ENCODE peak calls at places on chromosomes 7 and 10, in six cellular contexts. X is epithelial cell of esophagus, M is fibroblast of pulmonary artery, D is Calu3, T is HCT116, V is foreskin fibroblast. S is an unnamed sample.

GRCh38 chr10:132654708-132655661 is 117.4 kb downstream of the INPP5A start:
- DNase-seq in X (peak), M (peak), D (peak), T (peak), V (peak), S (peak)

GRCh38 chr7:75718390-75719031 is 20.2 kb downstream of the HIP1 start:
- DNase-seq in X (no peak), M (no peak), D (no peak), T (no peak), V (no peak), S (no peak)

GRCh38 chr7:154685564-154685901 is 317.4 kb downstream of the PAXIP1 start:
- DNase-seq in X (no peak), M (no peak), D (no peak), T (no peak), V (no peak), S (no peak)

GRCh38 chr10:70106958-70107791 is 25.4 kb downstream of the AIFM2 start:
- DNase-seq in X (no peak), M (no peak), D (no peak), T (no peak), V (no peak), S (peak)

GRCh38 chr10:121490906-121491519 is 107.2 kb downstream of the FGFR2 start:
- DNase-seq in X (no peak), M (no peak), D (no peak), T (no peak), V (no peak), S (no peak)

GRCh38 chr7:6407434-6407833 is 40.3 kb downstream of the DAGLB start:
- DNase-seq in X (no peak), M (no peak), D (no peak), T (no peak), V (peak), S (no peak)

GRCh38 chr7:22853674-22854157 is 31.1 kb upstream of the TOMM7 start:
- DNase-seq in X (peak), M (peak), D (no peak), T (peak), V (no peak), S (no peak)

GRCh38 chr7:31512166-31512565 is 1.7 kb upstream of the ITPRID1 start:
- DNase-seq in X (peak), M (no peak), D (no peak), T (no peak), V (no peak), S (no peak)

GRCh38 chr7:44195901-44196300 is 4.9 kb upstream of the YKT6 start:
- DNase-seq in X (peak), M (no peak), D (no peak), T (no peak), V (no peak), S (no peak)

GRCh38 chr10:82924711-82925110 is 1049.7 kb downstream of the NRG3 start:
- DNase-seq in X (no peak), M (no peak), D (no peak), T (no peak), V (peak), S (no peak)

GRCh38 chr10:22853906-22854447 is 73.9 kb upstream of the ARMC3 start:
- DNase-seq in X (no peak), M (no peak), D (no peak), T (no peak), V (no peak), S (no peak)

GRCh38 chr7:143979359-143979758 is 20.8 kb upstream of the OR6B1 start:
- DNase-seq in X (peak), M (peak), D (no peak), T (no peak), V (peak), S (no peak)

GRCh38 chr7:55509322-55509721 is 63.0 kb downstream of the VOPP1 start:
- DNase-seq in X (no peak), M (peak), D (no peak), T (no peak), V (peak), S (no peak)

GRCh38 chr10:125629758-125630376 is 53.1 kb downstream of the TEX36 start:
- DNase-seq in X (peak), M (peak), D (peak), T (peak), V (peak), S (peak)
- TF ChIP-seq CTCF in X (peak), M (peak), D (no peak), T (peak), V (peak), S (no peak)

DNA sequence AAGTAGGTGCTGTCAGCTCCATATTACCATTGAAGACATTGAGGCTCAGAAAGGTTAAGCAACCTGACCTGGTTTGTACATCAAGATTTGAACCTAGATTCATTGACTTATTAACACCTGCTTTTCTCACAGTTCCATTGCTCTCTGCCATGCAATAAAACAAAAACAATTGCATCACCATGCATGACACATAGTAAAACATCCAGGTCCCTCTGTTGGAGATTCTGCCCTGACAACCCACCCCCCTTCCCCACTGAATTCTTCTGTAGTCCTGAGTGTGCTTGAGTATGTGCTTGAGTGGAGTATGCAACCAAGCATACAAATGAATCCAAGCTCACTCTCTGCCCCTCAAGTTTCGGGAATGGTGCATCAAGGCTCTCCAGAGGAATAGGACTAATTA is 6.0 kb upstream of the LMBR1 start:
- DNase-seq in X (peak), M (no peak), D (no peak), T (no peak), V (peak), S (no peak)
- TF ChIP-seq CTCF in X (no peak), M (no peak), D (no peak), T (no peak), V (no peak), S (no peak)

DNA sequence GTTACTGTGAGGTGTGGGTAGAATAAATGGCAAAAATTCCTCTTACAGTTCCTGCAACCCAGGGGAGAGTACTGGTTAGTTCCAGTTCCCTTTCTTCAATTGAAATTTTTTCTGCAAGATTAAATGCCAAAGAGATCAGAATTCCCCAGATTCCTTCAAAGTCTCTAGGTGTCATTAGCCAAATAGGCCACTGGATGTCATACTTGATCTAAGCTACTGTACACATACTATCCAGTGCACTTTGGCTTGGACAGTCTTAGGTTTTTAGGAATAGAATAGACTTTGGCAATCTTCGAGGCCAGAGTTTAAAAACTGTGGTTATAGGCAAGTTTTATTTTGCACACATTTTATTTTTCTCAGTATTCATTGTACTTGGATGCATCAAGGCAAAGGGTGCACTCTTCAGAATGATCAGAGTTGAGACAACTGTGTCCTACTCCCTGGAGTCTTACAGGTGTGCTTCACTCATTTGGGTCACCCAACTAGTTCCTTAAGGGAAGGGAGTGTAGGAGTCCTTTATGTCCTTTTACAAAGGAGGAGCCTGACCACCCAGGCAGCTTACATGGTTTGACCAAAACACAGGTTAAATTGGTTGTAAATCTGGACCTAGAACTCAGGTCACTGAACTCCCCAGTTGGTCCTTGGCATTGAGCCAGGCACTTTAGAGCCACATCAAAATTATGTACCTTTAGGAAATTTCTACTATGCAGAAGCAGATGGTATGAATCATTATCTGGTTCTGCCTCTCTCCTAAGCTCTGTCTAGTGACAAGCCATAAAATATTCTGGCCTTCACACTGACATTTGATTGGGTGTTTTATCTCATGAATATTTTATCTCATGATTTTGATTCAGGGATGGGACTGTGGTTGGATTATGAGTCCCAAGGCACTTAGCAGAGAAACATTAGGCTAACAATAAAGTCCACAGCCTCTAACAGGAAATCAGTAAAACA is 49.5 kb downstream of the ASAH2B start:
- DNase-seq in X (peak), M (peak), D (peak), T (peak), V (peak), S (no peak)
- TF ChIP-seq CTCF in X (peak), M (peak), D (peak), T (peak), V (peak), S (no peak)

GRCh38 chr10:84329986-84330651 is 1.7 kb downstream of the CCSER2 start:
- DNase-seq in X (no peak), M (no peak), D (no peak), T (no peak), V (no peak), S (peak)

GRCh38 chr10:84328303-84329093 is at the start of gene CCSER2:
- DNase-seq in X (peak), M (peak), D (peak), T (peak), V (peak), S (peak)

GRCh38 chr10:84333864-84334451 is 5.6 kb downstream of the CCSER2 start:
- DNase-seq in X (peak), M (peak), D (no peak), T (no peak), V (peak), S (peak)

GRCh38 chr10:84331091-84331490 is 2.7 kb downstream of the CCSER2 start:
- DNase-seq in X (no peak), M (no peak), D (no peak), T (no peak), V (no peak), S (no peak)

GRCh38 chr10:84329094-84329611 is 764 bp downstream of the CCSER2 start:
- DNase-seq in X (peak), M (peak), D (no peak), T (no peak), V (peak), S (peak)
- TF ChIP-seq CTCF in X (no peak), M (no peak), D (no peak), T (no peak), V (no peak), S (no peak)

GRCh38 chr10:98326621-98327027 is 58.6 kb upstream of the LOXL4 start:
- DNase-seq in X (no peak), M (no peak), D (no peak), T (no peak), V (no peak), S (no peak)

GRCh38 chr10:98328163-98328562 is 60.2 kb upstream of the LOXL4 start:
- DNase-seq in X (no peak), M (no peak), D (no peak), T (no peak), V (no peak), S (no peak)

GRCh38 chr10:98328640-98329039 is 60.6 kb upstream of the LOXL4 start:
- DNase-seq in X (no peak), M (no peak), D (no peak), T (no peak), V (no peak), S (no peak)

GRCh38 chr10:98332623-98333269 is 64.8 kb upstream of the LOXL4 start:
- DNase-seq in X (peak), M (no peak), D (no peak), T (no peak), V (peak), S (no peak)

GRCh38 chr10:98331888-98332287 is 63.9 kb upstream of the LOXL4 start:
- DNase-seq in X (peak), M (no peak), D (no peak), T (peak), V (no peak), S (no peak)
- TF ChIP-seq CTCF in X (peak), M (peak), D (peak), T (peak), V (peak), S (peak)

GRCh38 chr10:13535346-13535745 is 6.5 kb upstream of the BEND7 start:
- DNase-seq in X (no peak), M (no peak), D (no peak), T (no peak), V (no peak), S (no peak)

GRCh38 chr10:13542533-13542932 is 13.7 kb upstream of the BEND7 start:
- DNase-seq in X (no peak), M (no peak), D (no peak), T (no peak), V (no peak), S (no peak)

DNA sequence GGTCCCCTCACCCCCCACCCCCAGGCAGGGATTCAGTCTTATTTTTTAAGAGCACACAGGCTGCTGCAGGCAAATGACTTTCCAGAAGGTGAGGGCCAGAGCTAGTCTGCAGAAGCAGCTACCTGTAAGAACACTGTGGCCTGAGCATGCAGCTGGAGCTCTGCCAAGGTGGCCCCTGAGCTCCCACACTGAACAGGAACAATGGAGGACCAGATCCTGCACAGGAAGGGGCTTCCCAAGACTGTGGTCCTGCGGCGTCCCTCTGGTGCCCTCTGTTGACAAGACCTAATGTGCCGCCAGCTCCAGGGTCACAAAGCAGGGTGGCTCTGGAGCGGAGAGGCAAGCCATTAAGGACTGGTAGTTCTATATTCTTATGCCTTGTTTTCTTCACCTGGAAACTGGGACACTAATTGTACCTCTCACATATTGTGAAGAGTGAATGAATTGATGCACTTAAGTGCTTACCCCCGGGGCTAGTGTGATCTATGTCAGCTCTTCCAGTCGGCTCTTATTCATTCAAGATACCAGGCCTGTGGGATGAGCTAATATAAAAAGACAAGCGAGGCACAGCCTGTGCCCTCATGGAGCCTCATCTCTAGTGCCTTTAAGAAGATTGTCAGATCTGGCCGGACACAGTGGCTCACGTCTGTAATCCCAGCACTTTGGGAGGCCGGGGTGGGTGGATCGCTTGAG is 8.0 kb upstream of the BEND7 start:
- DNase-seq in X (peak), M (peak), D (peak), T (peak), V (peak), S (peak)
- TF ChIP-seq CTCF in X (peak), M (peak), D (peak), T (peak), V (peak), S (peak)

DNA sequence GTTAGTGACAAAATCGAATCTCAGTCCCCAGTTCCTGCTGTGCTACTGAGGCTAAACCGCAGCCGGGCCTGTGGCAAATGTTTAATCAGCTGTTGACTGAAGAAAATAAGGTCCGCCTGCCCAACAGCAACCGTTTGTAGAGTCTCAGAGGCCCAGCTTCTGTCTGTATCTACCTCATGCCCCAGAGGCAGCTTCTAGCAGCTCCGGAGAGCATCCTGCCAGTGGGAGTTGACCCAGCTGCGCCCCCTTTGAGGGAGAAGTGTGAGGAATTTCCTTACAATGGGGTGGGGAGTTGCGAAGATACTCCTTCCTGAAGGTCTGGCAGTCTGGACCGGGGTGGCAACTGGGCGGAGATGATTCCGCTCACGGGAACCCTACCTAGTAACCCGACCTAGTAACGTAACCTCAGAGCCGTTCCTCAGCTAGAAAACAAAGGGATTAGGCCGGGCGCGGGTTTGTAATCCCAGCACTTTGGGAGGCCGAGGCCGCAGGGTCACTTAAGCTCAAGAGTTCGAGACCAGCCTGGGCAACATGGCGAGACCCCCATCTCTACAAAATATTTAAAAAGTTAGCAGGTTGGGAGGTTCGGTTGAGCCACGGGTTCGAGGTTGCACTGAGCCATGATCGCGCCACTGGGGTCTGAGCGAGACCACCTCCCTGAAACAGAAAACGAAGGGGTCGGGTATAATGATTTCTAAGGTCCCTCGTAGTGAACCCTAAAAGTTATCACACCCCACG is 846 bp upstream of the ZNF775 start:
- DNase-seq in X (peak), M (peak), D (peak), T (peak), V (peak), S (peak)
- TF ChIP-seq CTCF in X (no peak), M (peak), D (no peak), T (no peak), V (peak), S (no peak)

GRCh38 chr10:118544401-118544948 is 51.0 kb downstream of the PRLHR start:
- DNase-seq in X (no peak), M (no peak), D (no peak), T (no peak), V (no peak), S (no peak)

GRCh38 chr10:118542789-118543188 is 52.7 kb downstream of the PRLHR start:
- DNase-seq in X (no peak), M (no peak), D (no peak), T (no peak), V (no peak), S (no peak)

GRCh38 chr10:118545381-118545780 is 50.1 kb downstream of the PRLHR start:
- DNase-seq in X (no peak), M (no peak), D (no peak), T (no peak), V (no peak), S (no peak)

GRCh38 chr10:118542205-118542604 is 53.2 kb downstream of the PRLHR start:
- DNase-seq in X (no peak), M (no peak), D (no peak), T (no peak), V (no peak), S (no peak)

GRCh38 chr10:118543714-118544400 is 51.6 kb downstream of the PRLHR start:
- DNase-seq in X (peak), M (peak), D (peak), T (peak), V (peak), S (peak)
- TF ChIP-seq CTCF in X (peak), M (peak), D (peak), T (peak), V (peak), S (peak)

GRCh38 chr7:74253975-74254857 is at the start of gene RFC2:
- DNase-seq in X (peak), M (peak), D (peak), T (peak), V (peak), S (peak)
- TF ChIP-seq CTCF in X (peak), M (no peak), D (no peak), T (no peak), V (peak), S (no peak)

GRCh38 chr10:21130683-21131442 is 233.8 kb upstream of the NEBL start:
- DNase-seq in X (no peak), M (no peak), D (no peak), T (no peak), V (no peak), S (no peak)
- TF ChIP-seq CTCF in X (no peak), M (no peak), D (no peak), T (no peak), V (no peak), S (no peak)